ENCODE peak calls at places on chromosomes 16 and 17, in ten cellular contexts. F is Panc1; E is naive thymus-derived CD8-positive, alpha-beta T cell; O is activated T-cell treated with anti-CD3 and anti-CD28 coated beads, Interleukin-2, amount 50 U/mL, for 72 hours; N is PC-3; W is activated CD8-positive, alpha-beta T cell treated with anti-CD3 and anti-CD28 coated beads, Interleukin-2, amount 10 ng/mL, durations not matched to agents 7 days and 5 days; Q is upper lobe of left lung; K is T-cell; L is GM12878; R is left colon. M is an unnamed sample.

GRCh38 chr17:78252111-78252634 is 20.7 kb downstream of the TMEM235 start:
- ATAC-seq in K (peak), L (peak), R (no peak), N (no peak), E (peak), O (peak), F (no peak), W (peak), Q (no peak), M (no peak)

GRCh38 chr17:10033982-10034381 is 128.9 kb upstream of the RCVRN start:
- ATAC-seq in O (no peak), E (no peak), N (no peak), F (no peak), Q (no peak), K (no peak), W (no peak), R (no peak), L (no peak), M (no peak)

GRCh38 chr17:7380321-7380720 is 568 bp upstream of the TNK1 start:
- ATAC-seq in F (peak), O (no peak), K (no peak), R (peak), Q (peak), E (no peak), W (no peak), N (no peak), L (no peak), M (no peak)

GRCh38 chr16:12239953-12240485 is 263.5 kb downstream of the SNX29 start:
- ATAC-seq in R (no peak), W (no peak), E (no peak), O (no peak), K (no peak), F (no peak), Q (no peak), N (no peak), L (no peak), M (no peak)

GRCh38 chr16:66127459-66128362 is 238.8 kb upstream of the CDH5 start:
- ATAC-seq in K (no peak), E (no peak), R (no peak), F (no peak), L (no peak), O (no peak), N (peak), W (no peak), Q (no peak), M (no peak)

GRCh38 chr16:58533751-58534470 is 18.6 kb downstream of the SETD6 start:
- ATAC-seq in L (no peak), R (no peak), W (no peak), E (no peak), N (no peak), Q (no peak), O (no peak), K (no peak), F (no peak), M (no peak)

GRCh38 chr16:19882641-19883040 is 2.0 kb downstream of the GPRC5B start:
- ATAC-seq in W (no peak), K (no peak), O (no peak), Q (no peak), L (no peak), E (no peak), F (no peak), N (no peak), R (no peak), M (no peak)

GRCh38 chr17:1882836-1883235 is 53.0 kb downstream of the RPA1 start:
- ATAC-seq in O (no peak), L (peak), R (peak), N (no peak), F (peak), W (peak), E (peak), K (peak), Q (no peak), M (no peak)

GRCh38 chr17:78278139-78278741 is 46.8 kb downstream of the TMEM235 start:
- ATAC-seq in R (peak), F (no peak), Q (peak), W (no peak), L (peak), K (peak), E (no peak), N (no peak), O (peak), M (no peak)

GRCh38 chr16:86228713-86229112 is 281.6 kb upstream of the FOXF1 start:
- ATAC-seq in E (no peak), O (no peak), F (no peak), L (no peak), K (no peak), N (no peak), R (no peak), W (no peak), Q (no peak), M (no peak)

GRCh38 chr17:13953871-13954270 is 115.4 kb upstream of the COX10 start:
- ATAC-seq in K (no peak), R (no peak), E (no peak), O (no peak), Q (no peak), F (no peak), W (no peak), L (no peak), N (no peak), M (no peak)

GRCh38 chr16:57007050-57007449 is 17.7 kb downstream of the NLRC5 start:
- ATAC-seq in N (no peak), L (no peak), E (no peak), O (no peak), Q (no peak), W (no peak), K (no peak), F (no peak), R (no peak), M (no peak)

GRCh38 chr17:60577147-60577925 is 22.7 kb upstream of the PPM1D start:
- ATAC-seq in Q (peak), R (peak), K (peak), W (peak), F (peak), E (peak), L (peak), N (peak), O (no peak), M (peak)

GRCh38 chr17:49901460-49902331 is 53.8 kb upstream of the TAC4 start:
- ATAC-seq in E (peak), O (no peak), L (no peak), N (peak), F (peak), K (no peak), Q (no peak), W (no peak), R (no peak), M (no peak)

GRCh38 chr16:66662445-66663194 is 33.9 kb downstream of the CMTM4 start:
- ATAC-seq in W (no peak), L (peak), O (peak), Q (peak), F (peak), K (no peak), E (no peak), R (peak), N (peak), M (no peak)

GRCh38 chr16:56588781-56589140 is 567 bp upstream of the MT3 start:
- ATAC-seq in O (no peak), L (no peak), R (no peak), F (no peak), E (no peak), K (no peak), W (no peak), Q (no peak), N (no peak), M (peak)

GRCh38 chr16:627458-628239 is 3.1 kb upstream of the WFIKKN1 start:
- ATAC-seq in W (no peak), Q (peak), R (peak), K (no peak), L (no peak), O (no peak), E (no peak), F (peak), N (peak), M (no peak)

GRCh38 chr17:31853911-31854470 is 5.1 kb downstream of the COPRS start:
- ATAC-seq in F (no peak), L (no peak), K (no peak), Q (no peak), E (no peak), N (no peak), R (no peak), O (no peak), W (no peak), M (no peak)

GRCh38 chr17:7955414-7956042 is 23.5 kb downstream of the CNTROB start:
- ATAC-seq in Q (peak), O (no peak), W (no peak), L (no peak), E (no peak), K (no peak), F (no peak), N (no peak), R (no peak), M (peak)

GRCh38 chr16:73232555-73233422 is 184.9 kb upstream of the ZFHX3 start:
- ATAC-seq in W (no peak), K (no peak), Q (no peak), E (no peak), F (peak), N (no peak), O (no peak), R (peak), L (no peak), M (no peak)

GRCh38 chr17:16919663-16920627 is 52.0 kb downstream of the TNFRSF13B start:
- ATAC-seq in Q (no peak), R (no peak), L (no peak), E (no peak), K (no peak), F (no peak), N (no peak), W (no peak), O (no peak), M (no peak)

GRCh38 chr17:49647256-49647585 is 30.7 kb downstream of the SPOP start:
- ATAC-seq in N (peak), L (no peak), R (no peak), W (no peak), Q (no peak), F (peak), K (no peak), O (peak), E (no peak), M (peak)

GRCh38 chr16:56549744-56550385 is 15.0 kb upstream of the MT4 start:
- ATAC-seq in R (no peak), F (no peak), N (no peak), K (no peak), L (no peak), E (no peak), W (no peak), O (peak), Q (no peak), M (peak)

GRCh38 chr17:20314834-20315233 is 152.5 kb downstream of the LGALS9B start:
- ATAC-seq in Q (no peak), N (no peak), W (no peak), K (no peak), L (no peak), E (no peak), O (no peak), F (no peak), R (no peak), M (no peak)

GRCh38 chr17:57485916-57486315 is 229.6 kb downstream of the MSI2 start:
- ATAC-seq in N (no peak), K (no peak), O (peak), F (no peak), R (no peak), W (no peak), Q (no peak), E (no peak), L (peak), M (peak)

GRCh38 chr16:66629856-66630255 is 25.4 kb downstream of the CMTM3 start:
- ATAC-seq in O (no peak), W (no peak), Q (no peak), F (no peak), K (no peak), E (no peak), N (no peak), R (no peak), L (no peak), M (no peak)

GRCh38 chr16:84924339-84925091 is 86.8 kb downstream of the ZDHHC7 start:
- ATAC-seq in N (no peak), Q (no peak), E (no peak), W (no peak), O (no peak), L (no peak), R (peak), F (peak), K (no peak), M (no peak)

GRCh38 chr17:8159459-8160223 is 3.1 kb downstream of the VAMP2 start:
- ATAC-seq in L (no peak), N (no peak), R (no peak), O (no peak), E (no peak), Q (no peak), W (no peak), K (no peak), F (no peak), M (no peak)

GRCh38 chr17:37225458-37225857 is 150.3 kb upstream of the C17orf78 start:
- ATAC-seq in K (no peak), F (no peak), N (no peak), W (no peak), Q (no peak), E (no peak), L (no peak), R (no peak), O (no peak), M (no peak)

GRCh38 chr17:10162034-10162433 is 36.4 kb downstream of the GAS7 start:
- ATAC-seq in L (peak), K (no peak), N (no peak), E (no peak), Q (no peak), W (no peak), O (peak), R (no peak), F (no peak), M (no peak)

GRCh38 chr17:69402052-69402451 is 12.4 kb upstream of the MAP2K6 start:
- ATAC-seq in Q (no peak), F (no peak), L (no peak), K (no peak), R (no peak), E (no peak), O (no peak), W (no peak), N (peak), M (no peak)

GRCh38 chr16:17101646-17102045 is 369.1 kb downstream of the XYLT1 start:
- ATAC-seq in R (peak), F (no peak), E (no peak), W (peak), L (peak), O (no peak), N (no peak), Q (no peak), K (peak), M (peak)

GRCh38 chr17:72538921-72539352 is 418.1 kb downstream of the SOX9 start:
- ATAC-seq in N (no peak), E (no peak), L (no peak), K (no peak), O (no peak), W (no peak), R (peak), F (peak), Q (no peak), M (no peak)

GRCh38 chr17:41711669-41712400 is at the start of gene GAST:
- ATAC-seq in L (no peak), E (no peak), W (no peak), Q (no peak), O (no peak), N (no peak), F (no peak), R (no peak), K (no peak), M (no peak)

GRCh38 chr16:57196753-57197152 is 10.6 kb downstream of the RSPRY1 start:
- ATAC-seq in O (no peak), F (no peak), W (no peak), R (no peak), Q (no peak), L (peak), K (no peak), E (no peak), N (no peak), M (no peak)

GRCh38 chr16:69223882-69224281 is 36.9 kb downstream of the SNTB2 start:
- ATAC-seq in R (no peak), K (no peak), W (no peak), Q (no peak), F (no peak), N (no peak), L (no peak), O (peak), E (no peak), M (peak)

GRCh38 chr17:2624292-2624731 is 30.9 kb downstream of the PAFAH1B1 start:
- ATAC-seq in L (peak), O (no peak), Q (no peak), E (no peak), W (no peak), K (no peak), N (no peak), F (no peak), R (no peak), M (no peak)